ENCODE peak calls at places on chromosomes 11 and 22, in seven cellular contexts. One of them, this sample, is unnamed.

GRCh38 chr11:102276302-102277182 is 40.7 kb upstream of the BIRC3 start:
- DNase-seq in endodermal cell: no peak
- DNase-seq in tibial artery: no peak
- DNase-seq in brain microvascular endothelial cell: no peak
- DNase-seq in dorsolateral prefrontal cortex: no peak
- DNase-seq in Caco-2: no peak
- DNase-seq in cardiac muscle cell: peak
- DNase-seq in this sample: no peak

GRCh38 chr11:96036863-96037262 is 113.0 kb upstream of the MTMR2 start:
- DNase-seq in endodermal cell: no peak
- DNase-seq in tibial artery: no peak
- DNase-seq in brain microvascular endothelial cell: no peak
- DNase-seq in dorsolateral prefrontal cortex: no peak
- DNase-seq in Caco-2: no peak
- DNase-seq in cardiac muscle cell: no peak
- DNase-seq in this sample: no peak

GRCh38 chr11:68692115-68692514 is 7.8 kb downstream of the GAL start:
- DNase-seq in endodermal cell: peak
- DNase-seq in tibial artery: no peak
- DNase-seq in brain microvascular endothelial cell: no peak
- DNase-seq in dorsolateral prefrontal cortex: no peak
- DNase-seq in Caco-2: peak
- DNase-seq in cardiac muscle cell: no peak
- DNase-seq in this sample: no peak

GRCh38 chr11:124873980-124874379 is 8.7 kb downstream of the ROBO3 start:
- DNase-seq in endodermal cell: peak
- DNase-seq in tibial artery: peak
- DNase-seq in brain microvascular endothelial cell: no peak
- DNase-seq in dorsolateral prefrontal cortex: no peak
- DNase-seq in Caco-2: peak
- DNase-seq in cardiac muscle cell: no peak
- DNase-seq in this sample: no peak

GRCh38 chr11:47180006-47180787 is 3.5 kb upstream of the ARFGAP2 start:
- DNase-seq in endodermal cell: no peak
- DNase-seq in tibial artery: no peak
- DNase-seq in brain microvascular endothelial cell: no peak
- DNase-seq in dorsolateral prefrontal cortex: no peak
- DNase-seq in Caco-2: no peak
- DNase-seq in cardiac muscle cell: no peak
- DNase-seq in this sample: no peak

GRCh38 chr11:125378083-125378482 is 118.0 kb downstream of the FEZ1 start:
- DNase-seq in endodermal cell: no peak
- DNase-seq in tibial artery: no peak
- DNase-seq in brain microvascular endothelial cell: no peak
- DNase-seq in dorsolateral prefrontal cortex: no peak
- DNase-seq in Caco-2: no peak
- DNase-seq in cardiac muscle cell: no peak
- DNase-seq in this sample: no peak

GRCh38 chr11:72239849-72240460 is 4.0 kb downstream of the PHOX2A start:
- DNase-seq in endodermal cell: peak
- DNase-seq in tibial artery: peak
- DNase-seq in brain microvascular endothelial cell: no peak
- DNase-seq in dorsolateral prefrontal cortex: no peak
- DNase-seq in Caco-2: peak
- DNase-seq in cardiac muscle cell: peak
- DNase-seq in this sample: no peak

GRCh38 chr11:123561046-123561781 is 93.2 kb downstream of the SCN3B start:
- DNase-seq in endodermal cell: peak
- DNase-seq in tibial artery: no peak
- DNase-seq in brain microvascular endothelial cell: peak
- DNase-seq in dorsolateral prefrontal cortex: peak
- DNase-seq in Caco-2: peak
- DNase-seq in cardiac muscle cell: peak
- DNase-seq in this sample: no peak

GRCh38 chr22:33361581-33361980 is 303.4 kb upstream of the SYN3 start:
- DNase-seq in endodermal cell: no peak
- DNase-seq in tibial artery: no peak
- DNase-seq in brain microvascular endothelial cell: peak
- DNase-seq in dorsolateral prefrontal cortex: no peak
- DNase-seq in Caco-2: no peak
- DNase-seq in cardiac muscle cell: no peak
- DNase-seq in this sample: no peak

GRCh38 chr11:69113646-69114340 is 41.9 kb upstream of the SMIM38 start:
- DNase-seq in endodermal cell: no peak
- DNase-seq in tibial artery: no peak
- DNase-seq in brain microvascular endothelial cell: no peak
- DNase-seq in dorsolateral prefrontal cortex: no peak
- DNase-seq in Caco-2: no peak
- DNase-seq in cardiac muscle cell: no peak
- DNase-seq in this sample: no peak

GRCh38 chr22:43399338-43399979 is 12.4 kb upstream of the MPPED1 start:
- DNase-seq in endodermal cell: no peak
- DNase-seq in tibial artery: no peak
- DNase-seq in brain microvascular endothelial cell: no peak
- DNase-seq in dorsolateral prefrontal cortex: no peak
- DNase-seq in Caco-2: no peak
- DNase-seq in cardiac muscle cell: no peak
- DNase-seq in this sample: no peak

GRCh38 chr11:61543606-61544306 is 35.2 kb downstream of the LRRC10B start:
- DNase-seq in endodermal cell: no peak
- DNase-seq in tibial artery: no peak
- DNase-seq in brain microvascular endothelial cell: peak
- DNase-seq in dorsolateral prefrontal cortex: no peak
- DNase-seq in Caco-2: no peak
- DNase-seq in cardiac muscle cell: no peak
- DNase-seq in this sample: no peak

GRCh38 chr11:84333196-84333595 is 1047.0 kb upstream of the CCDC90B start:
- DNase-seq in endodermal cell: no peak
- DNase-seq in tibial artery: no peak
- DNase-seq in brain microvascular endothelial cell: no peak
- DNase-seq in dorsolateral prefrontal cortex: no peak
- DNase-seq in Caco-2: no peak
- DNase-seq in cardiac muscle cell: no peak
- DNase-seq in this sample: no peak
- H3K4me3 ChIP-seq in endodermal cell: no peak
- H3K4me3 ChIP-seq in tibial artery: no peak
- H3K4me3 ChIP-seq in brain microvascular endothelial cell: no peak
- H3K4me3 ChIP-seq in dorsolateral prefrontal cortex: peak
- H3K4me3 ChIP-seq in Caco-2: no peak
- H3K4me3 ChIP-seq in cardiac muscle cell: no peak
- H3K4me3 ChIP-seq in this sample: no peak

DNA sequence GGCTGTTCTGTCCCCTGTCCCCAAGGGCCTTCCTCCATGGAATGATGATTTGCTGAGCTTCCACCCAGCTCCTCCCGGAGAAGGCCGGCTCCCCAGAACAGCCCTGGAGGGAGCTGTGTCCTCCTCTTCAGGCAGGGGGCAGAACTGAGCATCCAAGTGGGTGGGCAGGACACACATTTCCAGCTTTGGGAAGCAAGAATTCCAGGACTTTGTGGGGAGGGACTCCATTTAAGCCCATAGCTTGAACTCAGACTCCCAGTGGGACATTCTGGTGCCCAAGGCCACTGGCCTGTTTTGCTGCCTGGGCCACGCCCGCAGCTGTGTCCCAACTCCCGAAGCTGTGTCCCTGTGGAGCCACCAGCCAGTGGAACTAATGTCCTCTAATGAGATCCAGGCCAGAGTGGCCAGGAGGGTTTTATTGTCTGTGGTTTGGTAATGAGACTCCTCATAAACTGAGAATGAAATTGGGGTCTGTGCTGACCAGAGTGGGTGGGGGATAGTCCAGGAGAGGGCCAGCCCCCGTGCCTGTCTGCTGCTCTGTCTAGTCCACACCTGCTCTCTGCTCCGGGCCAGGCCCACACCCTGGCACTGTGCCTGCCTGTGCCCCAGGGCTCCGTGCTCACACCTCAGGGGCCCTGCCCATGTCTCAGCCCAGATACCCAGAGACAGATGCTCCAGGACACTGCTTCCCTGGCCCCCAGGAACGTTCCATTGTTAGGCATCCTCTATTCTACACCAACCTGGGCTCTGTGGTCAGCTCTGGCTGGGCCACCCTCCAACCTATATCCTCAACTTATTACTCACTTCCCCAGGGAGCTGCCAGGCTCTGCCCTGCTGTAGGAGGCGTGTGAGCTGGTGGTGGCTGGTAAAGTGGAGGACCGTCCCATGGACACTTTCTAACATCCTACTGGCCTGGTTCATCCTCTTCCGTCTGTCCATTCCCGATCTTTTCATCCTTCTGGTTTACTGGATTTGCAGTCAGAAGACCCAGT is 7.6 kb downstream of the NECTIN1 start:
- DNase-seq in endodermal cell: peak
- DNase-seq in tibial artery: no peak
- DNase-seq in brain microvascular endothelial cell: no peak
- DNase-seq in dorsolateral prefrontal cortex: no peak
- DNase-seq in Caco-2: no peak
- DNase-seq in cardiac muscle cell: peak
- DNase-seq in this sample: no peak
- TF ChIP-seq CTCF in endodermal cell: peak
- TF ChIP-seq CTCF in tibial artery: peak
- TF ChIP-seq CTCF in brain microvascular endothelial cell: peak
- TF ChIP-seq CTCF in dorsolateral prefrontal cortex: peak
- TF ChIP-seq CTCF in Caco-2: peak
- TF ChIP-seq CTCF in cardiac muscle cell: peak
- TF ChIP-seq CTCF in this sample: peak

DNA sequence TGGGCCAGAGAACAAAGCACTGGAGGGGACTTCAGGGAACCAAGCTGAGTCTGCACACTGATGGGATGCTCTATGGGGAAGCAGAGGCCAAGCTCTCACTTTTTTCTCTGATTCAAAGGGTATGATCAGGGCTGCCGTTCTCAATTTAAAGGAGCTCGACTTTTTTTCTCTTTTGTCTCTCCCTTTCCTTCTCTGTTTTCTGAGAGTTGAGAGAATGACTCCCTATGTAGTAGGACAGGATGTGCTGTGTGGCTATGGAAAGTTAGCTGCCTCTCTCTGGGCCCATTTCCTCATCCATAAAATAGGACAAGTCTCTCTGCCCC is 7.9 kb downstream of the ADORA2A start:
- DNase-seq in endodermal cell: no peak
- DNase-seq in tibial artery: no peak
- DNase-seq in brain microvascular endothelial cell: no peak
- DNase-seq in dorsolateral prefrontal cortex: no peak
- DNase-seq in Caco-2: no peak
- DNase-seq in cardiac muscle cell: no peak
- DNase-seq in this sample: no peak
- H3K4me3 ChIP-seq in endodermal cell: no peak
- H3K4me3 ChIP-seq in tibial artery: no peak
- H3K4me3 ChIP-seq in brain microvascular endothelial cell: no peak
- H3K4me3 ChIP-seq in dorsolateral prefrontal cortex: no peak
- H3K4me3 ChIP-seq in Caco-2: no peak
- H3K4me3 ChIP-seq in cardiac muscle cell: no peak
- H3K4me3 ChIP-seq in this sample: peak

DNA sequence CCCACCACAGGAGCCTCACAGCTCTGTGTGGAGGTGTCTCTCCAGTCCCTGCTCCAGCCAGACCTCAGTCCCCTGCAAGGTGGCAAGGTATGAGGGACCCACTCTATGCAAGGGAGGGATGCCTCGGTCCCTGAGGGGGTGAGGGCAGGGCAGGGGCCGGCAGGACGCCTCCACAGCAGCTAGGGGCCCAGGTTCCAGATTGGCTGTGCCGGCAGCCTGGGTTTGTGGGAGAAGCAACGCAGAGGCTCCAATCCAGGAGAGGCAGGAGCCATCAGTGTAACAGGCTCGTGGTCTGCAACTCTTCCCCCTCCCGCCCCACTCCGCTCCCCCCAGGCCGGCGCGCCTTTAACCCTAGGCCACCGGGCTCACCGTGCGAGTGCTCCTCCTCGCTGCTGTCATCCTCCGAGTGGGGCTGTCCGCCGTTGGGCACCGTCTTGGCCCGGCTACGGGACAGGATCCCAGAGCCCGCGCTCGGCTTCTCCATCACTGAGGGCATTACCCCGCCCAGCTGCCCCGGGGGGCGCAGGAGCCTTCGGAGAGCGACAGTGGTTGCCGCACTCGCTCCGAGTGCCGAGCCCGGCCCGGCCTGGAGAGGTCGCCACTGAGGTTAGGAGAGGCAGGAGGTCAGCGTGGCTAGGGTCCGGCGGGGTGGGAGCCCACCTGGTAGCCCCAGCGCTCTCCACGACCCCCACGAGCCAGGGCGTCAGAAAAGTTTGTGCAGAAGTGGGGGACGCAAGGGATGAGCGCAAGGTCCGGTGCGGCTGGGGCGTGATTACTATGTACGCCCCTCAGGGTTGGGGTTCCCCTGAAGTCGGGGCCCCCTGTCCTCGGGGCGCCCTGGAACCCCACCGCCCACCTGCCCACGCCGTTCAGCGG is 765 bp downstream of the RCOR2 start:
- DNase-seq in endodermal cell: peak
- DNase-seq in tibial artery: peak
- DNase-seq in brain microvascular endothelial cell: no peak
- DNase-seq in dorsolateral prefrontal cortex: no peak
- DNase-seq in Caco-2: peak
- DNase-seq in cardiac muscle cell: peak
- DNase-seq in this sample: peak
- TF ChIP-seq CTCF in endodermal cell: peak
- TF ChIP-seq CTCF in tibial artery: peak
- TF ChIP-seq CTCF in brain microvascular endothelial cell: peak
- TF ChIP-seq CTCF in dorsolateral prefrontal cortex: peak
- TF ChIP-seq CTCF in Caco-2: peak
- TF ChIP-seq CTCF in cardiac muscle cell: peak
- TF ChIP-seq CTCF in this sample: peak

DNA sequence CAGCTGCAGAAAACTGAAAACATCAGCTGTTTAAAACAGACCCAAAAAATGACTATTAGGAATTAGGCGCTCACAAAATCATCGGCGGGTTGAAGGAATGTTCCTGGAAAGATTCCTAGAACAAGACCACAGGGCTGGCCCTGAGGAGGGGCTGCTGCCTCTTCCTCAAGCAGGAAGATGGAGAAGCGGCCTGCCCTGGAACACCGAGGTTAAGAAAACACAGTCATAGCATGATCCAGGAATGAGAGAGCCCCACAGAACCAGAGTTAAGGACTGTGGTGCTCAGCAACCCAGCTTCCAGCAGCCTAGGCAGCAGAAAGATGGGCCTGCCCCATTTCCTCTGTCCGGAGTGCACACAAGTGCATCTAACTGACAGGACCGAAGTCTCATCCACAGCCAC is 78.4 kb downstream of the C11orf91 start:
- DNase-seq in endodermal cell: no peak
- DNase-seq in tibial artery: no peak
- DNase-seq in brain microvascular endothelial cell: peak
- DNase-seq in dorsolateral prefrontal cortex: no peak
- DNase-seq in Caco-2: no peak
- DNase-seq in cardiac muscle cell: no peak
- DNase-seq in this sample: no peak
- H3K4me3 ChIP-seq in endodermal cell: no peak
- H3K4me3 ChIP-seq in tibial artery: no peak
- H3K4me3 ChIP-seq in brain microvascular endothelial cell: no peak
- H3K4me3 ChIP-seq in dorsolateral prefrontal cortex: no peak
- H3K4me3 ChIP-seq in Caco-2: no peak
- H3K4me3 ChIP-seq in cardiac muscle cell: no peak
- H3K4me3 ChIP-seq in this sample: no peak

GRCh38 chr11:6022954-6023353 is 7.6 kb downstream of the OR56A1 start:
- DNase-seq in endodermal cell: peak
- DNase-seq in tibial artery: no peak
- DNase-seq in brain microvascular endothelial cell: peak
- DNase-seq in dorsolateral prefrontal cortex: no peak
- DNase-seq in Caco-2: no peak
- DNase-seq in cardiac muscle cell: peak
- DNase-seq in this sample: peak
- TF ChIP-seq CTCF in endodermal cell: peak
- TF ChIP-seq CTCF in tibial artery: peak
- TF ChIP-seq CTCF in brain microvascular endothelial cell: peak
- TF ChIP-seq CTCF in dorsolateral prefrontal cortex: peak
- TF ChIP-seq CTCF in Caco-2: peak
- TF ChIP-seq CTCF in cardiac muscle cell: peak
- TF ChIP-seq CTCF in this sample: peak

This sample was measured in GM12865.